ENCODE peak calls at places on chromosomes 13 and 19, in nine cellular contexts. One of them, this sample, is unnamed.

GRCh38 chr19:16403151-16403977 is 68.4 kb downstream of the EPS15L1 start:
- DNase-seq in A172: no peak
- DNase-seq in AG09319: no peak
- DNase-seq in smooth muscle cell of the brain vasculature: no peak
- DNase-seq in CD4-positive, alpha-beta memory T cell: no peak
- DNase-seq in astrocyte of the hippocampus: no peak
- DNase-seq in non-pigmented ciliary epithelial cell: no peak
- DNase-seq in activated CD8-positive, alpha-beta memory T cell treated with anti-CD3 and anti-CD28 coated beads, Interleukin-2, amount 50 U/mL, for 48 hours: no peak
- DNase-seq in small intestine: no peak
- DNase-seq in this sample: no peak

GRCh38 chr19:1276620-1277007 is 1.3 kb downstream of the FAM174C start:
- DNase-seq in smooth muscle cell of the brain vasculature: no peak
- DNase-seq in AG09319: no peak
- DNase-seq in activated CD8-positive, alpha-beta memory T cell treated with anti-CD3 and anti-CD28 coated beads, Interleukin-2, amount 50 U/mL, for 48 hours: no peak
- DNase-seq in CD4-positive, alpha-beta memory T cell: peak; percentile 55
- DNase-seq in non-pigmented ciliary epithelial cell: no peak
- DNase-seq in small intestine: no peak
- DNase-seq in astrocyte of the hippocampus: no peak
- DNase-seq in A172: no peak
- DNase-seq in this sample: no peak

GRCh38 chr13:108897955-108898354 is 268.5 kb downstream of the MYO16 start:
- DNase-seq in activated CD8-positive, alpha-beta memory T cell treated with anti-CD3 and anti-CD28 coated beads, Interleukin-2, amount 50 U/mL, for 48 hours: no peak
- DNase-seq in astrocyte of the hippocampus: no peak
- DNase-seq in AG09319: no peak
- DNase-seq in A172: no peak
- DNase-seq in smooth muscle cell of the brain vasculature: no peak
- DNase-seq in small intestine: no peak
- DNase-seq in non-pigmented ciliary epithelial cell: no peak
- DNase-seq in CD4-positive, alpha-beta memory T cell: no peak
- DNase-seq in this sample: no peak

GRCh38 chr19:41702208-41702651 is 6.2 kb upstream of the CEACAM5 start:
- DNase-seq in small intestine: no peak
- DNase-seq in CD4-positive, alpha-beta memory T cell: no peak
- DNase-seq in activated CD8-positive, alpha-beta memory T cell treated with anti-CD3 and anti-CD28 coated beads, Interleukin-2, amount 50 U/mL, for 48 hours: no peak
- DNase-seq in astrocyte of the hippocampus: peak; percentile 16
- DNase-seq in AG09319: no peak
- DNase-seq in A172: peak; percentile 72
- DNase-seq in smooth muscle cell of the brain vasculature: no peak
- DNase-seq in non-pigmented ciliary epithelial cell: no peak
- DNase-seq in this sample: no peak

GRCh38 chr19:31518626-31519025 is 169.4 kb upstream of the TSHZ3 start:
- DNase-seq in astrocyte of the hippocampus: no peak
- DNase-seq in AG09319: no peak
- DNase-seq in A172: no peak
- DNase-seq in CD4-positive, alpha-beta memory T cell: no peak
- DNase-seq in activated CD8-positive, alpha-beta memory T cell treated with anti-CD3 and anti-CD28 coated beads, Interleukin-2, amount 50 U/mL, for 48 hours: no peak
- DNase-seq in smooth muscle cell of the brain vasculature: no peak
- DNase-seq in small intestine: no peak
- DNase-seq in non-pigmented ciliary epithelial cell: no peak
- DNase-seq in this sample: no peak

GRCh38 chr19:48991823-48992570 is 1.1 kb downstream of the GYS1 start:
- DNase-seq in activated CD8-positive, alpha-beta memory T cell treated with anti-CD3 and anti-CD28 coated beads, Interleukin-2, amount 50 U/mL, for 48 hours: no peak
- DNase-seq in smooth muscle cell of the brain vasculature: no peak
- DNase-seq in non-pigmented ciliary epithelial cell: no peak
- DNase-seq in astrocyte of the hippocampus: peak; percentile 85
- DNase-seq in A172: peak; percentile 42
- DNase-seq in small intestine: peak; percentile 78
- DNase-seq in CD4-positive, alpha-beta memory T cell: no peak
- DNase-seq in AG09319: peak; percentile 56
- DNase-seq in this sample: no peak

GRCh38 chr13:111626371-111627305 is 306.2 kb downstream of the TEX29 start:
- DNase-seq in activated CD8-positive, alpha-beta memory T cell treated with anti-CD3 and anti-CD28 coated beads, Interleukin-2, amount 50 U/mL, for 48 hours: no peak
- DNase-seq in astrocyte of the hippocampus: no peak
- DNase-seq in A172: no peak
- DNase-seq in smooth muscle cell of the brain vasculature: no peak
- DNase-seq in AG09319: no peak
- DNase-seq in small intestine: no peak
- DNase-seq in CD4-positive, alpha-beta memory T cell: no peak
- DNase-seq in non-pigmented ciliary epithelial cell: no peak
- DNase-seq in this sample: no peak

GRCh38 chr19:47427241-47428176 is 8.2 kb upstream of the MEIS3 start:
- DNase-seq in astrocyte of the hippocampus: peak; percentile 85
- DNase-seq in non-pigmented ciliary epithelial cell: no peak
- DNase-seq in CD4-positive, alpha-beta memory T cell: peak; percentile 70
- DNase-seq in small intestine: peak; percentile 48
- DNase-seq in A172: peak; percentile 56
- DNase-seq in smooth muscle cell of the brain vasculature: no peak
- DNase-seq in AG09319: no peak
- DNase-seq in activated CD8-positive, alpha-beta memory T cell treated with anti-CD3 and anti-CD28 coated beads, Interleukin-2, amount 50 U/mL, for 48 hours: peak; percentile 89
- DNase-seq in this sample: peak; percentile 82

GRCh38 chr13:40629678-40630384 is 36.6 kb downstream of the FOXO1 start:
- DNase-seq in smooth muscle cell of the brain vasculature: no peak
- DNase-seq in astrocyte of the hippocampus: no peak
- DNase-seq in CD4-positive, alpha-beta memory T cell: no peak
- DNase-seq in activated CD8-positive, alpha-beta memory T cell treated with anti-CD3 and anti-CD28 coated beads, Interleukin-2, amount 50 U/mL, for 48 hours: no peak
- DNase-seq in AG09319: no peak
- DNase-seq in small intestine: no peak
- DNase-seq in A172: no peak
- DNase-seq in non-pigmented ciliary epithelial cell: no peak
- DNase-seq in this sample: no peak

GRCh38 chr13:44516771-44517170 is 59.4 kb downstream of the TSC22D1 start:
- DNase-seq in non-pigmented ciliary epithelial cell: no peak
- DNase-seq in small intestine: peak; percentile 16
- DNase-seq in activated CD8-positive, alpha-beta memory T cell treated with anti-CD3 and anti-CD28 coated beads, Interleukin-2, amount 50 U/mL, for 48 hours: no peak
- DNase-seq in AG09319: no peak
- DNase-seq in astrocyte of the hippocampus: no peak
- DNase-seq in smooth muscle cell of the brain vasculature: no peak
- DNase-seq in CD4-positive, alpha-beta memory T cell: no peak
- DNase-seq in A172: peak; percentile 2
- DNase-seq in this sample: peak; percentile 3

GRCh38 chr19:11145147-11145924 is 10.2 kb downstream of the SPC24 start:
- DNase-seq in non-pigmented ciliary epithelial cell: no peak
- DNase-seq in CD4-positive, alpha-beta memory T cell: no peak
- DNase-seq in activated CD8-positive, alpha-beta memory T cell treated with anti-CD3 and anti-CD28 coated beads, Interleukin-2, amount 50 U/mL, for 48 hours: no peak
- DNase-seq in A172: no peak
- DNase-seq in smooth muscle cell of the brain vasculature: no peak
- DNase-seq in small intestine: no peak
- DNase-seq in astrocyte of the hippocampus: no peak
- DNase-seq in AG09319: no peak
- DNase-seq in this sample: no peak

GRCh38 chr13:114143806-114144605 is 11.6 kb upstream of the RASA3 start:
- DNase-seq in non-pigmented ciliary epithelial cell: no peak
- DNase-seq in activated CD8-positive, alpha-beta memory T cell treated with anti-CD3 and anti-CD28 coated beads, Interleukin-2, amount 50 U/mL, for 48 hours: peak; percentile 78
- DNase-seq in AG09319: no peak
- DNase-seq in CD4-positive, alpha-beta memory T cell: peak; percentile 52
- DNase-seq in A172: no peak
- DNase-seq in small intestine: no peak
- DNase-seq in astrocyte of the hippocampus: no peak
- DNase-seq in smooth muscle cell of the brain vasculature: no peak
- DNase-seq in this sample: no peak

GRCh38 chr13:30906411-30906990 is 430 bp downstream of the MEDAG start:
- DNase-seq in small intestine: no peak
- DNase-seq in non-pigmented ciliary epithelial cell: no peak
- DNase-seq in activated CD8-positive, alpha-beta memory T cell treated with anti-CD3 and anti-CD28 coated beads, Interleukin-2, amount 50 U/mL, for 48 hours: no peak
- DNase-seq in smooth muscle cell of the brain vasculature: no peak
- DNase-seq in astrocyte of the hippocampus: peak; percentile 55
- DNase-seq in A172: no peak
- DNase-seq in AG09319: no peak
- DNase-seq in CD4-positive, alpha-beta memory T cell: no peak
- DNase-seq in this sample: no peak

GRCh38 chr13:106919093-106919492 is 351.2 kb upstream of the ARGLU1 start:
- DNase-seq in CD4-positive, alpha-beta memory T cell: no peak
- DNase-seq in non-pigmented ciliary epithelial cell: no peak
- DNase-seq in astrocyte of the hippocampus: peak; percentile 48
- DNase-seq in A172: no peak
- DNase-seq in AG09319: no peak
- DNase-seq in smooth muscle cell of the brain vasculature: no peak
- DNase-seq in activated CD8-positive, alpha-beta memory T cell treated with anti-CD3 and anti-CD28 coated beads, Interleukin-2, amount 50 U/mL, for 48 hours: no peak
- DNase-seq in small intestine: no peak
- DNase-seq in this sample: no peak

This sample was measured in NCI-H2171 treated with DMSO at 0.1 percent for 48 hours.